ENCODE peak calls at places on chromosomes 11 and 22, in nine cellular contexts. One of them, this sample, is unnamed. For H3K4me1, the result is how much of the 10 kb centered on the place peaks cover.

GRCh38 chr11:134560066-134560465 is 148.0 kb upstream of the B3GAT1 start:
- DNase-seq in HCT116: no peak
- DNase-seq in HepG2: no peak
- DNase-seq in uterus: no peak
- DNase-seq in IMR-90: no peak
- DNase-seq in H1: no peak
- DNase-seq in A549: no peak
- DNase-seq in right lobe of liver: no peak
- DNase-seq in K562: no peak
- DNase-seq in this sample: no peak

GRCh38 chr11:83655996-83656395 is 369.8 kb upstream of the CCDC90B start:
- DNase-seq in uterus: no peak
- DNase-seq in IMR-90: no peak
- DNase-seq in H1: no peak
- DNase-seq in right lobe of liver: no peak
- DNase-seq in A549: no peak
- DNase-seq in HepG2: no peak
- DNase-seq in HCT116: no peak
- DNase-seq in K562: no peak
- DNase-seq in this sample: no peak

GRCh38 chr22:30605449-30606110 is 1.4 kb upstream of the TCN2 start:
- DNase-seq in right lobe of liver: no peak
- DNase-seq in IMR-90: peak
- DNase-seq in K562: peak
- DNase-seq in HepG2: peak
- DNase-seq in H1: peak
- DNase-seq in HCT116: peak
- DNase-seq in A549: peak
- DNase-seq in uterus: peak
- DNase-seq in this sample: no peak

GRCh38 chr22:49532831-49533802 is 294.6 kb downstream of the BRD1 start:
- DNase-seq in HCT116: no peak
- DNase-seq in uterus: no peak
- DNase-seq in right lobe of liver: no peak
- DNase-seq in A549: no peak
- DNase-seq in HepG2: no peak
- DNase-seq in H1: no peak
- DNase-seq in K562: no peak
- DNase-seq in IMR-90: no peak
- DNase-seq in this sample: no peak

GRCh38 chr22:49590851-49591445 is 236.7 kb downstream of the BRD1 start:
- DNase-seq in H1: peak
- DNase-seq in uterus: no peak
- DNase-seq in IMR-90: no peak
- DNase-seq in A549: no peak
- DNase-seq in HCT116: no peak
- DNase-seq in right lobe of liver: no peak
- DNase-seq in K562: no peak
- DNase-seq in HepG2: no peak
- DNase-seq in this sample: no peak

GRCh38 chr11:38517991-38518390 is 1920.0 kb upstream of the RAG2 start:
- DNase-seq in uterus: no peak
- DNase-seq in K562: peak
- DNase-seq in right lobe of liver: no peak
- DNase-seq in HCT116: no peak
- DNase-seq in HepG2: no peak
- DNase-seq in IMR-90: no peak
- DNase-seq in A549: no peak
- DNase-seq in H1: no peak
- DNase-seq in this sample: no peak

GRCh38 chr11:101264303-101264702 is 134.7 kb upstream of the PGR start:
- DNase-seq in HCT116: no peak
- DNase-seq in right lobe of liver: no peak
- DNase-seq in HepG2: no peak
- DNase-seq in A549: no peak
- DNase-seq in IMR-90: no peak
- DNase-seq in H1: no peak
- DNase-seq in uterus: no peak
- DNase-seq in K562: no peak
- DNase-seq in this sample: no peak

GRCh38 chr11:131750152-131750551 is 379.7 kb downstream of the NTM start:
- DNase-seq in H1: no peak
- DNase-seq in A549: no peak
- DNase-seq in HCT116: no peak
- DNase-seq in right lobe of liver: no peak
- DNase-seq in IMR-90: no peak
- DNase-seq in uterus: no peak
- DNase-seq in HepG2: no peak
- DNase-seq in K562: no peak
- DNase-seq in this sample: no peak

GRCh38 chr11:79390477-79390876 is 50.4 kb downstream of the TENM4 start:
- DNase-seq in uterus: no peak
- DNase-seq in HepG2: no peak
- DNase-seq in H1: no peak
- DNase-seq in K562: no peak
- DNase-seq in right lobe of liver: no peak
- DNase-seq in HCT116: no peak
- DNase-seq in A549: no peak
- DNase-seq in IMR-90: no peak
- DNase-seq in this sample: no peak

GRCh38 chr22:30275625-30276024 is 9.0 kb upstream of the OSM start:
- DNase-seq in K562: no peak
- DNase-seq in H1: no peak
- DNase-seq in right lobe of liver: no peak
- DNase-seq in IMR-90: no peak
- DNase-seq in HCT116: no peak
- DNase-seq in A549: no peak
- DNase-seq in uterus: no peak
- DNase-seq in HepG2: no peak
- DNase-seq in this sample: no peak

GRCh38 chr11:7165911-7166310 is 77.1 kb downstream of the RBMXL2 start:
- DNase-seq in A549: no peak
- DNase-seq in right lobe of liver: no peak
- DNase-seq in IMR-90: no peak
- DNase-seq in H1: no peak
- DNase-seq in HepG2: no peak
- DNase-seq in K562: no peak
- DNase-seq in uterus: no peak
- DNase-seq in HCT116: no peak
- DNase-seq in this sample: no peak

GRCh38 chr22:30217698-30218565 is 28.6 kb downstream of the LIF start:
- DNase-seq in IMR-90: no peak
- DNase-seq in HepG2: no peak
- DNase-seq in uterus: no peak
- DNase-seq in K562: no peak
- DNase-seq in A549: no peak
- DNase-seq in H1: no peak
- DNase-seq in right lobe of liver: no peak
- DNase-seq in HCT116: no peak
- DNase-seq in this sample: no peak

GRCh38 chr11:73752903-73753302 is 8.0 kb downstream of the RAB6A start:
- DNase-seq in HepG2: no peak
- DNase-seq in H1: peak
- DNase-seq in A549: no peak
- DNase-seq in uterus: no peak
- DNase-seq in IMR-90: no peak
- DNase-seq in HCT116: no peak
- DNase-seq in right lobe of liver: no peak
- DNase-seq in K562: no peak
- DNase-seq in this sample: no peak

GRCh38 chr11:36509694-36510566 is at the start of gene TRAF6:
- DNase-seq in right lobe of liver: peak
- DNase-seq in uterus: peak
- DNase-seq in K562: peak
- DNase-seq in HCT116: peak
- DNase-seq in IMR-90: peak
- DNase-seq in HepG2: peak
- DNase-seq in H1: peak
- DNase-seq in A549: peak
- DNase-seq in this sample: peak

GRCh38 chr22:27029584-27030130 is 372.3 kb downstream of the MIAT start:
- DNase-seq in A549: no peak
- DNase-seq in K562: no peak
- DNase-seq in uterus: no peak
- DNase-seq in HepG2: no peak
- DNase-seq in HCT116: no peak
- DNase-seq in IMR-90: no peak
- DNase-seq in right lobe of liver: no peak
- DNase-seq in H1: no peak
- DNase-seq in this sample: no peak

DNA sequence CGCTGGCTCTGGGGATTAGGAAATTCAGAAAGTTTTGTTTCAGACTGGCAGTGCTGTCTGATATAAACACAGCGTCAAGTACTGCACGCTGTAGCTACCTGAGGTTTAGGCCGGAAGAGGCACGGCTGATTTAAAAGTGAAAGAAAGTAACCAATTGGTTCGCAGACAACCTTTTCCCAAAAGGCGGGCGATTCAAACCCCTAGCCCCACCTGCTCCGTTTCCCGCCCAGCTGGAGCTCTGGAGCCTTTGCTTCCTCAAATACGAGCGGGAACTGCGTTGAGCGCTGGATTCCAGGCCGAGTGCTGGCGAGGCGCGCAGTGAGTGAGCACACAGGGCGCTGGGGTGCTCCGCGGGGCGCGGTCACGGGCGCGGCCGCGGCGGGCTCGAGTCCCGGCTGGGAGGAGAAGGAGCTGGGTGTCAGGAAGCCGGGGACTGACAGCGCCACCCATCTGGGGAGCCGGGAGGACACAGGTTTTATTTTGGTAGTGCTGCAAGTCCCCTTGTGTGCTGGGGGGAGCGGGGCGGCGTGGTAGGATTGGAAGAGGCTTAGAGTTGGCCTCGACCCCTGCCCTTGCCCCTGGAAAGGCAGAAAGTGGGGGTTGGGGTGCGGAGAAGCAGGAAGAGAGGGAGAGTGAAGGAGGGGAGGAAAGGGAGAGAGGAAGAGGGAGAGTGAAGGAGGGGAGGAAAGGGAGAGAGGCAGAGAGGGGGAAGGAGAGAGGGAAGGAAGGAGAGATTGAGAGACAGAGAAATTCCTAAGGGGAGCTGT is 2.1 kb downstream of the FAM111A start:
- DNase-seq in uterus: peak
- DNase-seq in HCT116: peak
- DNase-seq in A549: peak
- DNase-seq in H1: peak
- DNase-seq in HepG2: no peak
- DNase-seq in right lobe of liver: peak
- DNase-seq in K562: peak
- DNase-seq in IMR-90: peak
- DNase-seq in this sample: no peak
- TF ChIP-seq POLR2A in uterus: peak
- TF ChIP-seq POLR2A in HCT116: no peak
- TF ChIP-seq POLR2A in A549: no peak
- TF ChIP-seq POLR2A in H1: peak
- TF ChIP-seq POLR2A in HepG2: no peak
- TF ChIP-seq POLR2A in right lobe of liver: no peak
- TF ChIP-seq POLR2A in K562: peak
- TF ChIP-seq POLR2A in IMR-90: peak
- TF ChIP-seq POLR2A in this sample: peak

DNA sequence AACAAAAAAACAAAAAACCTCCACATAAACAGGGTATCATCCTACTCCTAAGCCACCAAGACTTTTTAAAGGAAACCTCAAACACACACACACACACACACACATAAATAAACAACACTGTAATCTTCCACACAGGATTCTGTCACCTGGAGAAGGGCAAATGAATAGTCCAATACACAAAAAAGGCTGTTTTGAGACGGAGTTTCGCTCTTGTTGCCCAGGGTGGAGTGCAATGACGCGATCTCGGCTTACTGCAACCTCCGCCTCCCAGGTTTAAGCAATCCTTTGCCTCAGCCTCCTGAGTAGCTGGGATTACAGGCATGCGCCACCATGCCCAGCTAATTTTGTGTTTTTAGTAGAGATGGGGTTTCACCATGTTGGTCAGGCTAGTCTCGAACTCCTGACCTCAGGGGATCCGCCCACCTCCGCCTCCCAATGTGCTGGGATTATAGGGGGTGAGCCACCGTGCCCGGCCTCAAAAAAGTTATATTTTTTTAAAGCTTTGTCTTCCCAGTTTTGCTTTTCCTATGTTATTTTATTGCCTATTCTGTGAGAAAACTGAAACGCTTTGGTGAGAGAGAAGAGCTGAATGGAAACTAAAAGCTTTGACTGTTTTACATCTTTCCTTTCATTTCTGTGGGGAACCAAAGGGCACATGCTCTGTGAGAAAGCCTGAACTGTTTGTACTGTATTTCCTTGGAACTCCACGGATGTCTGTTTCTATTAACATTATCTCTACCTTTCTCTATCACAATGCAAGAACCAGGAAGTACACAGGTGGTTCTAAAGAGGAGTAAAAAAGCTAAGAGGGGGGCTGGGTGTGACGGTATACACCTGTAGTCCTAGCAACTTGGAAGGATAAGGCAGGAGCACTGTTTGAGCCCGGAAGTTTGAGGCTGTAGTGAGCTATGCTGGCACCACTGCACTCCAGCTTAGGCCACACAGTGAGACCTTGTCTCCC is 44.1 kb downstream of the CELF1 start:
- DNase-seq in A549: no peak
- DNase-seq in uterus: no peak
- DNase-seq in H1: no peak
- DNase-seq in HepG2: no peak
- DNase-seq in right lobe of liver: no peak
- DNase-seq in K562: no peak
- DNase-seq in HCT116: no peak
- DNase-seq in IMR-90: no peak
- DNase-seq in this sample: no peak
- H3K4me1 ChIP-seq in A549: half or more
- H3K4me1 ChIP-seq in uterus: under half
- H3K4me1 ChIP-seq in H1: under half
- H3K4me1 ChIP-seq in HepG2: half or more
- H3K4me1 ChIP-seq in right lobe of liver: under half
- H3K4me1 ChIP-seq in K562: under half
- H3K4me1 ChIP-seq in HCT116: under half
- H3K4me1 ChIP-seq in IMR-90: under half
- H3K4me1 ChIP-seq in this sample: under half

GRCh38 chr22:28247114-28247513 is 328.1 kb upstream of the PITPNB start:
- DNase-seq in A549: no peak
- DNase-seq in right lobe of liver: no peak
- DNase-seq in HCT116: no peak
- DNase-seq in uterus: no peak
- DNase-seq in HepG2: no peak
- DNase-seq in K562: no peak
- DNase-seq in IMR-90: no peak
- DNase-seq in H1: no peak
- DNase-seq in this sample: no peak
- H3K4me3 ChIP-seq in A549: no peak
- H3K4me3 ChIP-seq in right lobe of liver: no peak
- H3K4me3 ChIP-seq in HCT116: no peak
- H3K4me3 ChIP-seq in uterus: no peak
- H3K4me3 ChIP-seq in HepG2: no peak
- H3K4me3 ChIP-seq in K562: no peak
- H3K4me3 ChIP-seq in IMR-90: no peak
- H3K4me3 ChIP-seq in H1: no peak
- H3K4me3 ChIP-seq in this sample: no peak

DNA sequence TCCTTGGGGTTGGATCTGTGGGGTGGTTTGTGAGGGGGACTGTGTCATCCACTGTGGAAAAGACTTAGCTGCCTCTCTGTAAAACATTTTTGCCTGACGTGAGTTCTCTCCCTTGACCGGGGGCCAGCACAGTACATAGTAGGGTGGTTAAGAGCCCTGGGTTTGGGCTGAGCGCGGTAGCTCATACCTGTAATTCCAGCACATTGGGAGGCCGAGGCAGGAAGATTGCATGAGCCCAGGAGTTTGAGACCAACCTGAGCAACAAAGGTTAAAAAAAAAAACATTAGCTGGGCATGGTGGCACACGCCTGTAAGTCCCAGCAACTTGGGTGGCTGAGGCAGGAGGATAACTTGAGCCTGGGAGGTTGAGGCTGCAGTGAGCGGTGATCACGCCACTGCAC is 74.7 kb upstream of the WNT7B start:
- DNase-seq in HCT116: no peak
- DNase-seq in H1: no peak
- DNase-seq in HepG2: no peak
- DNase-seq in K562: no peak
- DNase-seq in right lobe of liver: no peak
- DNase-seq in uterus: peak
- DNase-seq in IMR-90: no peak
- DNase-seq in A549: no peak
- DNase-seq in this sample: no peak
- TF ChIP-seq POLR2A in HCT116: no peak
- TF ChIP-seq POLR2A in H1: no peak
- TF ChIP-seq POLR2A in HepG2: no peak
- TF ChIP-seq POLR2A in K562: no peak
- TF ChIP-seq POLR2A in right lobe of liver: no peak
- TF ChIP-seq POLR2A in uterus: no peak
- TF ChIP-seq POLR2A in IMR-90: no peak
- TF ChIP-seq POLR2A in A549: no peak
- TF ChIP-seq POLR2A in this sample: no peak